ENCODE peak calls at places on chromosomes 6 and 20, in nine cellular contexts. Q is HL-60, S is H1, M is HepG2, V is spleen, E is K562, F is HCT116, H is endothelial cell of umbilical vein, O is Panc1. L is an unnamed sample.
A peak's percentile ranks its signal among the peaks of the same experiment; 100 is the strongest.

GRCh38 chr6:36757206-36757605 is 59.6 kb downstream of the RAB44 start:
- DNase-seq in O (no peak), Q (no peak), M (no peak), S (no peak), V (no peak), H (peak; percentile 82), E (no peak), F (no peak), L (peak; percentile 58)

GRCh38 chr6:135256866-135257265 is 75.8 kb downstream of the MYB start:
- DNase-seq in M (no peak), F (no peak), S (no peak), O (no peak), Q (no peak), V (no peak), H (no peak), E (no peak), L (no peak)

GRCh38 chr20:90651-91050 is 3.2 kb downstream of the DEFB125 start:
- DNase-seq in O (peak; percentile 20), H (no peak), Q (no peak), V (no peak), E (no peak), S (no peak), F (no peak), M (no peak), L (no peak)

GRCh38 chr20:2470051-2470431 is 548 bp downstream of the SNRPB start:
- DNase-seq in O (no peak), Q (peak; percentile 67), V (no peak), E (peak; percentile 59), F (no peak), H (peak; percentile 60), S (no peak), M (peak; percentile 65), L (peak; percentile 46)

GRCh38 chr20:16824664-16825063 is 76.5 kb downstream of the OTOR start:
- DNase-seq in Q (no peak), F (no peak), E (no peak), S (no peak), O (no peak), V (no peak), H (no peak), M (no peak), L (no peak)

GRCh38 chr6:107439418-107439817 is 19.9 kb downstream of the PDSS2 start:
- DNase-seq in O (no peak), H (no peak), E (no peak), M (no peak), Q (no peak), V (no peak), F (no peak), S (no peak), L (no peak)

GRCh38 chr20:14553774-14554524 is 216.5 kb upstream of the FLRT3 start:
- DNase-seq in O (no peak), M (no peak), H (no peak), V (no peak), F (no peak), Q (no peak), E (no peak), S (no peak), L (no peak)

GRCh38 chr6:99761701-99762100 is 155.1 kb downstream of the PRDM13 start:
- DNase-seq in H (no peak), S (no peak), E (no peak), Q (no peak), M (no peak), F (no peak), V (no peak), O (no peak), L (no peak)

GRCh38 chr6:13573669-13574110 is 711 bp upstream of the SIRT5 start:
- DNase-seq in O (no peak), M (peak; percentile 29), F (peak; percentile 18), E (peak; percentile 41), S (no peak), V (peak; percentile 81), H (peak; percentile 48), Q (peak; percentile 25), L (peak; percentile 53)

GRCh38 chr6:13574571-13575376 is at the start of gene SIRT5:
- DNase-seq in O (peak; percentile 68), H (peak; percentile 82), F (peak; percentile 85), V (peak; percentile 94), E (peak; percentile 88), Q (peak; percentile 86), S (peak; percentile 88), M (peak; percentile 94), L (peak; percentile 93)

GRCh38 chr6:13573255-13573654 is 1.1 kb upstream of the SIRT5 start:
- DNase-seq in V (no peak), M (no peak), S (no peak), E (no peak), O (no peak), H (no peak), Q (no peak), F (no peak), L (no peak)

GRCh38 chr6:13575377-13575775 is 975 bp downstream of the SIRT5 start:
- DNase-seq in O (no peak), S (no peak), E (no peak), F (no peak), M (no peak), V (no peak), H (no peak), Q (no peak), L (no peak)

DNA sequence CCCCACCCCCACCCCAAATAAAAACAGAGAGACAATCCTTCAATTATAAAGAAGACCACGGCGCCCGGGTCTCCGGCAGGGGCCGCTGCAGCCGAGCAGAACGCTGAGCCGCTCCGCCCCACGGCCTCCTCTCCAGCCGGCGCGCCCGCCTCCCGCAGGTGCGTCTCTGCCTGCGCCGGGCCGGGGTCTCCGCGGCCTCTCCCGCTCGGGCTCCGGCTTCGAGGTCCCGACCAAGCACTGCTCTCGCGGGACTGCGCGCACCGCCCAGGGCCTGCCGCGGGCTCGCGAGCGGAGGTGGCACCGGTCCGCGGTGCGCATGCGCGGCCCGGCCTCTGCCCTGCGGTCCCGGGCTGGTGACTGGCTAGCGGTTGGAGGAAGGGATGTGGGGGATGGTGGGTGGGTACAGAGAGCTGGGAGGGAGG is 241 bp upstream of the SIRT5 start:
- DNase-seq in S (peak; percentile 91), E (peak; percentile 98), H (peak; percentile 96), O (peak; percentile 69), F (peak; percentile 86), M (peak; percentile 96), V (peak; percentile 98), Q (peak; percentile 90), L (peak; percentile 94)
- TF ChIP-seq CTCF in S (peak; percentile 63), E (peak; percentile 74), H (no peak), O (peak; percentile 75), F (peak; percentile 34), M (peak; percentile 45), V (peak; percentile 17), Q (peak; percentile 4), L (peak; percentile 48)

DNA sequence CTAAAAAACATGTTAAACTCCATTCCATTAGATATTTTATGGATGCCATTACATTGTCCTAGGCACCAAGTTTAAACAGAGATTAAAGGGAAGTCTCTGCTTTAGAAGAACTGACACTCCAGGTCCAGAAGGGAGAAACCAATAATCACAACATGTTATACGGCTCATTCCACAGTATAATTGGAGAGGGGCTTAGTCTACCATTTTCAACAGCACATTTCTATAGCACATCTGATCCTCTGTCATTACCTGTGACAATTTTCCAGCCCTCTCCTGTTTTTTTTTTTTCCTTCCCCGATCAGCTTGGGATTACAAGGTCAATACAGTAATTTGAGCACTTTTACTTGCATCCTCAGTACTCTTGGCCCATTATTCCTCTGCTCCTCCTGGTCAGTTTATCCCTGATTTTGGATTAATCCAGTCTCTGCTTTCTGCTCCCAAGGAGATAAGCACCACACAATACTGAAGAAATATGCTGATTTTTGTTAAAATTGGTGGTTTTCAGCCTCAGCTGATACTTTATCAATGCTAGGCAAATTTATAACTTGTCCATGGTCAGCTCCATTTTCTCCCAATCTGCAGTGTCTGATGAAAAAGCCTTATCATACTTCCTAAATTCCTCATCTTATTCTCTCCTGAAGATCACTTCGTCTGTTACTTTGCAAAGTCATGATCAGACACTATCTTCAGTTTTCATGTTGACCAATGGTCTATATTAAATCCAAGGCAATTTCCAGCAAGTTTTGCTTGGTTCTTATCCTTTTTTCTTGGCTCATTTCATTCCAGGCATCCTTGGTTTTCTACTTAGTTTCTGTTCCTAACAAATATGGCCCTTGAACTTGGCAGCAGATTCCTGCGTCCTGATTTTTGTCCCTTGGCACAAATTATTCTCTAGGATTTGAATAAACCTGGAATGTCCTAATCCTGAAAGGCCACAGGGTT is 30.8 kb upstream of the SYNCRIP start:
- DNase-seq in V (no peak), O (no peak), F (no peak), E (no peak), S (peak; percentile 36), H (no peak), Q (no peak), M (no peak), L (no peak)
- TF ChIP-seq POLR2AphosphoS5 in V (no peak), O (peak; percentile 58), F (peak; percentile 68), E (peak; percentile 58), S (peak; percentile 96), H (peak; percentile 17), Q (peak; percentile 57), M (no peak), L (no peak)

GRCh38 chr6:26016326-26017275 is 54.0 kb downstream of the TRIM38 start:
- DNase-seq in V (no peak), Q (no peak), M (no peak), H (peak; percentile 18), S (no peak), F (no peak), O (no peak), E (no peak), L (no peak)

GRCh38 chr6:26020983-26021349 is 58.4 kb downstream of the TRIM38 start:
- DNase-seq in E (no peak), M (no peak), V (peak; percentile 88), S (peak; percentile 73), F (peak; percentile 72), Q (peak; percentile 72), H (no peak), O (no peak), L (peak; percentile 67)

GRCh38 chr6:26019261-26019845 is 56.8 kb downstream of the TRIM38 start:
- DNase-seq in M (no peak), E (no peak), Q (no peak), H (no peak), S (no peak), F (no peak), V (no peak), O (no peak), L (no peak)

GRCh38 chr6:26020291-26020982 is 57.8 kb downstream of the TRIM38 start:
- DNase-seq in Q (peak; percentile 72), H (peak; percentile 96), E (peak; percentile 79), S (no peak), O (no peak), M (no peak), F (peak; percentile 92), V (peak; percentile 93), L (peak; percentile 87)

GRCh38 chr6:26017567-26017966 is 55.0 kb downstream of the TRIM38 start:
- DNase-seq in F (no peak), Q (no peak), M (no peak), H (peak; percentile 87), S (no peak), V (peak; percentile 81), E (no peak), O (no peak), L (peak; percentile 42)
- TF ChIP-seq CTCF in F (no peak), Q (no peak), M (no peak), H (peak; percentile 65), S (peak; percentile 51), V (peak; percentile 22), E (no peak), O (no peak), L (no peak)

DNA sequence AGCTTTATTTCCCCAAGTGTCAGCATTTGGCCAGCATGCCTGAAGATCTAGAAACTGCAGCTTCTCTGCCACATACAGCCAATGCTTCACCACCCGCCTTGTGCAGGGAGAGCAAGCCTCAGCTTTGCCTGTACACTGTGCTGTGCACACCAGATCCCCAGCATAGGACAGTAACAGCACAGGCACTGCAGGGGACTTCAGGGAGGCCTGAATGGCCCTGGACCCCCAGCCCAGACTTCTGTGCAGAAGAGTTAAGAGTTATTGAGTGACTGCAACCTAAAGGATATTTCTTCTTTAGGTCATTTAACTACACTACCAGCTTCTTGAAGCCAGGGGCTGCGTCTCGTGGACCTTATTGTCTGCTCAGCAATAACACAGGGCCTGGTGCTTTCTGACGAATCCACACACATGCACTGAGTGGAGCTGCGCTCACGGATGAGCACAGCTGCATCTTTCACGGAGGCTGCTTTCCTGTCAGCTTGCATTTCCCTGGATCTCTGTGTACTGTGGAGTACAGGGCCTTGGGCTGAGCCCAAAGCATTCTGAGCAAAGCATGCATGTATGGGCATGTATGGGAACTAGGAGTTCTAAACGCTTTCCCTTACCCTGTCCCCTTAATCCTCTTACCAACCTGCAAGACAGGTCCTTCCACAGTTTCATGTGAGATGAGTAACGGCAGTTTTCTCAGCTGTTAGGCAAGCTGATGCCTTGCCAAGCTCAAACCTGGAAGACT is 14.1 kb upstream of the CD93 start:
- DNase-seq in E (no peak), F (no peak), Q (no peak), S (no peak), H (no peak), V (peak; percentile 32), O (no peak), M (no peak), L (no peak)
- TF ChIP-seq POLR2AphosphoS5 in E (no peak), F (no peak), Q (no peak), S (no peak), H (no peak), V (no peak), O (no peak), M (no peak), L (no peak)

L was measured in transverse colon.